ENCODE peak calls at places on chromosomes 6 and 20, in seven cellular contexts. R is left colon; A is HCT116; I is EH; H is activated CD4-positive, alpha-beta T cell treated with anti-CD3 and anti-CD28 coated beads, Interleukin-2, amount 50 U/mL, for 1 hour; S is T1000; D is lower leg skin. F is an unnamed sample.

GRCh38 chr6:39209360-39209811 is 19.9 kb downstream of the KCNK5 start:
- DNase-seq in A (no peak), S (no peak), H (no peak), D (no peak), R (no peak), I (no peak), F (no peak)

GRCh38 chr20:4573564-4574355 is 147.9 kb upstream of the PRND start:
- DNase-seq in S (peak), R (no peak), H (no peak), I (peak), D (no peak), A (no peak), F (no peak)

GRCh38 chr6:25578538-25578937 is 73.5 kb upstream of the SCGN start:
- DNase-seq in I (no peak), S (no peak), H (no peak), R (no peak), D (no peak), A (no peak), F (no peak)

GRCh38 chr20:57611605-57612311 is 8.5 kb downstream of the ZBP1 start:
- DNase-seq in A (no peak), R (no peak), S (no peak), I (no peak), H (no peak), D (no peak), F (no peak)

GRCh38 chr20:48294942-48295341 is 509.7 kb upstream of the SULF2 start:
- DNase-seq in R (no peak), A (no peak), I (no peak), S (no peak), H (no peak), D (no peak), F (no peak)

GRCh38 chr6:42110683-42111082 is 31.7 kb downstream of the C6orf132 start:
- DNase-seq in R (no peak), D (no peak), I (no peak), S (no peak), A (no peak), H (no peak), F (no peak)

GRCh38 chr20:4244700-4245485 is 229.5 kb upstream of the RNF24 start:
- DNase-seq in A (no peak), I (peak), H (no peak), R (peak), S (no peak), D (no peak), F (no peak)

GRCh38 chr20:43971233-43971632 is 56.6 kb downstream of the TOX2 start:
- DNase-seq in D (no peak), S (no peak), A (no peak), R (no peak), H (no peak), I (no peak), F (no peak)

GRCh38 chr20:19074828-19075516 is 137.5 kb upstream of the SLC24A3 start:
- DNase-seq in I (no peak), D (peak), R (no peak), S (no peak), A (no peak), H (peak), F (peak)

GRCh38 chr20:17024513-17025105 is 202.2 kb upstream of the PCSK2 start:
- DNase-seq in I (peak), D (no peak), S (peak), A (peak), R (no peak), H (no peak), F (no peak)

GRCh38 chr6:72245565-72245964 is 359.2 kb downstream of the RIMS1 start:
- DNase-seq in I (peak), H (no peak), S (no peak), D (no peak), A (no peak), R (no peak), F (no peak)

GRCh38 chr6:108697646-108698161 is 137.0 kb downstream of the FOXO3 start:
- DNase-seq in R (no peak), H (no peak), D (no peak), A (no peak), S (no peak), I (no peak), F (peak)

GRCh38 chr20:63134201-63134612 is 81.7 kb downstream of the YTHDF1 start:
- DNase-seq in S (no peak), I (no peak), H (no peak), R (no peak), D (no peak), A (no peak), F (no peak)

GRCh38 chr6:84284428-84285033 is 57.1 kb upstream of the CEP162 start:
- DNase-seq in A (peak), R (no peak), D (no peak), S (no peak), H (no peak), I (peak), F (no peak)

GRCh38 chr20:36155991-36156390 is 1.5 kb downstream of the EPB41L1 start:
- DNase-seq in S (no peak), R (no peak), D (no peak), H (no peak), I (no peak), A (no peak), F (no peak)

GRCh38 chr6:12137480-12137879 is 125.4 kb downstream of the HIVEP1 start:
- DNase-seq in S (no peak), A (no peak), R (no peak), D (peak), I (peak), H (no peak), F (no peak)

GRCh38 chr20:10761786-10762185 is 88.0 kb upstream of the JAG1 start:
- DNase-seq in I (peak), D (no peak), H (no peak), S (no peak), A (no peak), R (no peak), F (no peak)

GRCh38 chr6:117157448-117157847 is 107.9 kb upstream of the VGLL2 start:
- DNase-seq in I (no peak), H (no peak), A (no peak), D (no peak), S (no peak), R (no peak), F (no peak)

GRCh38 chr20:20582733-20583132 is 129.7 kb downstream of the RALGAPA2 start:
- DNase-seq in S (no peak), R (no peak), I (no peak), A (no peak), D (no peak), H (no peak), F (no peak)

GRCh38 chr6:157037165-157037564 is 260.0 kb downstream of the ARID1B start:
- DNase-seq in R (no peak), I (no peak), H (no peak), A (no peak), D (no peak), S (no peak), F (no peak)

GRCh38 chr20:19928379-19929360 is 88.5 kb upstream of the NAA20 start:
- DNase-seq in H (no peak), I (no peak), D (peak), S (no peak), R (peak), A (no peak), F (no peak)

GRCh38 chr6:163395786-163396185 is 18.7 kb upstream of the QKI start:
- DNase-seq in R (no peak), A (no peak), H (no peak), I (no peak), S (no peak), D (no peak), F (no peak)

GRCh38 chr6:104958178-104958520 is 1.2 kb downstream of the LIN28B start:
- DNase-seq in S (no peak), H (no peak), A (no peak), D (no peak), R (no peak), I (no peak), F (no peak)

GRCh38 chr6:45854343-45854742 is 161.3 kb downstream of the CLIC5 start:
- DNase-seq in S (no peak), A (no peak), H (no peak), R (no peak), I (no peak), D (no peak), F (no peak)

F was measured in osteocyte.